ENCODE peak calls at places on chromosomes 4 and X, in six cellular contexts. R, S, G, C, Y and K are unnamed samples.

GRCh38 chr4:80069108-80069836 is 3.8 kb downstream of the ANTXR2 start:
- DNase-seq in S (no peak), R (no peak), G (no peak), Y (no peak), C (peak), K (peak)

GRCh38 chr4:121069419-121069818 is 2.9 kb downstream of the NDNF start:
- DNase-seq in Y (no peak), R (no peak), S (no peak), C (no peak), G (no peak), K (no peak)

GRCh38 chr4:137310593-137311490 is 221.5 kb downstream of the PCDH18 start:
- DNase-seq in G (no peak), Y (no peak), S (no peak), R (no peak), C (peak), K (peak)

GRCh38 chrX:108359811-108360602 is 78.2 kb downstream of the COL4A6 start:
- DNase-seq in C (peak), G (no peak), R (no peak), Y (no peak), S (no peak), K (no peak)

GRCh38 chrX:153640736-153641574 is 6.0 kb upstream of the DUSP9 start:
- DNase-seq in C (no peak), Y (no peak), R (peak), S (no peak), G (no peak), K (no peak)

GRCh38 chr4:10020871-10021676 is at the start of gene SLC2A9:
- DNase-seq in Y (peak), G (peak), C (no peak), R (no peak), S (no peak), K (peak)

GRCh38 chr4:6746721-6747689 is 31.0 kb downstream of the BLOC1S4 start:
- DNase-seq in Y (peak), S (peak), G (peak), C (no peak), R (no peak), K (peak)

GRCh38 chr4:88144866-88145300 is 13.6 kb downstream of the ABCG2 start:
- DNase-seq in G (no peak), C (no peak), Y (no peak), R (no peak), S (no peak), K (no peak)

GRCh38 chr4:126451237-126451885 is 1136.6 kb downstream of the FAT4 start:
- DNase-seq in S (no peak), R (no peak), Y (no peak), G (no peak), C (peak), K (no peak)

GRCh38 chrX:150570512-150570911 is 2.1 kb downstream of the MTM1 start:
- DNase-seq in Y (no peak), R (no peak), S (no peak), C (no peak), G (no peak), K (no peak)

GRCh38 chrX:150084474-150085229 is 146.4 kb upstream of the EOLA2 start:
- DNase-seq in Y (no peak), G (no peak), R (no peak), C (peak), S (no peak), K (peak)

GRCh38 chr4:2443986-2444740 is 24.7 kb upstream of the RNF4 start:
- DNase-seq in Y (no peak), R (no peak), C (no peak), S (no peak), G (no peak), K (no peak)

GRCh38 chr4:85496146-85496849 is 21.3 kb downstream of the ARHGAP24 start:
- DNase-seq in R (no peak), S (no peak), C (no peak), Y (no peak), G (no peak), K (peak)

GRCh38 chr4:6225469-6225868 is 25.1 kb upstream of the JAKMIP1 start:
- DNase-seq in R (peak), S (no peak), C (peak), G (no peak), Y (peak), K (peak)

GRCh38 chr4:7191546-7192251 is 639 bp upstream of the SORCS2 start:
- DNase-seq in Y (no peak), R (no peak), G (no peak), S (no peak), C (no peak), K (no peak)

GRCh38 chrX:150870487-150871340 is 27.8 kb downstream of the CD99L2 start:
- DNase-seq in R (no peak), Y (no peak), S (no peak), G (no peak), C (peak), K (no peak)

GRCh38 chr4:38856524-38857337 is at the start of gene TLR6:
- DNase-seq in S (no peak), R (peak), C (peak), G (no peak), Y (peak), K (peak)

GRCh38 chr4:37243722-37244582 is 591 bp upstream of the NWD2 start:
- DNase-seq in S (peak), R (peak), Y (peak), G (no peak), C (no peak), K (no peak)

GRCh38 chr4:79862842-79863241 is 210.2 kb downstream of the ANTXR2 start:
- DNase-seq in C (no peak), Y (no peak), G (no peak), R (no peak), S (no peak), K (no peak)

GRCh38 chr4:7557447-7557846 is 122.7 kb upstream of the PSAPL1 start:
- DNase-seq in S (no peak), C (peak), Y (no peak), R (no peak), G (no peak), K (peak)

GRCh38 chr4:128635939-128636551 is 173.5 kb upstream of the JADE1 start:
- DNase-seq in R (no peak), C (no peak), S (no peak), G (no peak), Y (no peak), K (peak)

GRCh38 chr4:149347139-149347538 is 468.5 kb downstream of the IQCM start:
- DNase-seq in R (no peak), Y (no peak), C (peak), G (no peak), S (no peak), K (peak)

GRCh38 chrX:989959-990510 is 222.4 kb downstream of the CRLF2 start:
- DNase-seq in S (peak), G (peak), C (peak), R (no peak), Y (peak), K (peak)

GRCh38 chr4:64417974-64418373 is 8.7 kb upstream of the TECRL start:
- DNase-seq in C (no peak), Y (no peak), G (no peak), S (no peak), R (no peak), K (no peak)

GRCh38 chr4:98890698-98891097 is 38.2 kb downstream of the EIF4E start:
- DNase-seq in G (no peak), C (no peak), Y (no peak), S (no peak), R (no peak), K (peak)

GRCh38 chrX:110286126-110286525 is 31.8 kb downstream of the AMMECR1 start:
- DNase-seq in Y (no peak), C (peak), S (no peak), G (no peak), R (no peak), K (peak)

GRCh38 chrX:44733931-44734330 is 109.9 kb upstream of the DUSP21 start:
- DNase-seq in S (no peak), C (peak), G (no peak), R (no peak), Y (no peak), K (no peak)

GRCh38 chr4:77153016-77153415 is 4.0 kb upstream of the CCNG2 start:
- DNase-seq in S (no peak), R (no peak), C (no peak), Y (no peak), G (no peak), K (no peak)

GRCh38 chr4:123408471-123409084 is 12.0 kb downstream of the SPRY1 start:
- DNase-seq in R (peak), Y (no peak), C (no peak), S (no peak), G (no peak), K (peak)

GRCh38 chrX:113412106-113412505 is 571.5 kb upstream of the AMOT start:
- DNase-seq in C (no peak), G (no peak), S (no peak), Y (no peak), R (no peak), K (no peak)
- H3K4me3 ChIP-seq in C (no peak), G (no peak), S (no peak), Y (no peak), R (no peak), K (no peak)

GRCh38 chr4:163400911-163401310 is 57.2 kb downstream of the NPY5R start:
- DNase-seq in S (no peak), R (no peak), C (no peak), Y (no peak), G (no peak), K (no peak)

GRCh38 chr4:163404570-163404969 is 60.9 kb downstream of the NPY5R start:
- DNase-seq in C (no peak), G (no peak), S (no peak), Y (peak), R (no peak), K (peak)

GRCh38 chr4:163398238-163398637 is 54.5 kb downstream of the NPY5R start:
- DNase-seq in S (no peak), C (no peak), Y (no peak), G (no peak), R (no peak), K (no peak)

GRCh38 chr4:163404080-163404479 is 60.4 kb downstream of the NPY5R start:
- DNase-seq in G (no peak), Y (no peak), C (no peak), R (no peak), S (no peak), K (no peak)
- H3K4me3 ChIP-seq in G (peak), Y (no peak), C (no peak), R (no peak), S (no peak), K (no peak)

DNA sequence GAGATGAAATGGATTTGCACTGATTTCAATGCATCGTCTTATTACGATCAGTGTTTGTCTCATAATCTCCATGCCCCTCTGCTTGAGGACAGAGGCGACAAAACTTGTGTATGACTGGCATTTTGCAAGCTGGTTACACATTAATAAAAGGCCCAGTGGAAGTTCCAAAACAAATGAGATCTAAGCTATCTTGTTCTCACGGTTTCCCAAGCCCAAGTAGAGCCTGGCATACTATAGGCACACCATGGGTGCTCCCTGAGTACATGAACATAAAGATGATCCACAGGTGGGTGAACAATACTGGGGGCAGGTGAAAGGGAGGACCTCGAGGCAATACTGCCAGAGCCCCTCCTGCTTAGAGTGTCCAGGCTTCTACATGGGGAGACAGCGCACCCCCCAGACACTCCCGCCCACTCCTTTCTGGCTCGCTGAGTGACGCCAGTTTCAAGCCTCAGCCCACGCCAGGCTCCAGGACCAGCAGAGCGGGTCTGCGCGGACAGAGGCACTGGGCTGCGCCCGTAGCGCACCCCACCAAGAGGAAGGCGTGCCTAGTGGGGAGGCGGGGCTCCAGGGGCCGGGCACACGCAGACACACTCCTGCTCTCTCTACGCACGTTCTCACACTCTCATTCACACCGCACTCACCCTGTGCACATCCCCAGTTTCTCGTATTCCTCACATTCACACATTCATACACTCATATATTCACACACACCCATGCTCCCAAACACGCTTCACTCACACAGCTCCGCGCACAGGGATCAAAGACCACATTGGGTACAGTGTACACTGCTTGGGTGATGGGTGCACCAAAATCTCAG is 8.9 kb upstream of the GSX2 start:
- DNase-seq in C (peak), Y (peak), R (peak), S (peak), G (peak), K (peak)
- H3K4me3 ChIP-seq in C (peak), Y (no peak), R (peak), S (peak), G (peak), K (peak)

GRCh38 chrX:119398587-119398973 is 556 bp upstream of the SLC25A43 start:
- DNase-seq in G (no peak), Y (peak), C (no peak), S (no peak), R (no peak), K (peak)
- H3K4me3 ChIP-seq in G (peak), Y (no peak), C (peak), S (peak), R (peak), K (peak)

DNA sequence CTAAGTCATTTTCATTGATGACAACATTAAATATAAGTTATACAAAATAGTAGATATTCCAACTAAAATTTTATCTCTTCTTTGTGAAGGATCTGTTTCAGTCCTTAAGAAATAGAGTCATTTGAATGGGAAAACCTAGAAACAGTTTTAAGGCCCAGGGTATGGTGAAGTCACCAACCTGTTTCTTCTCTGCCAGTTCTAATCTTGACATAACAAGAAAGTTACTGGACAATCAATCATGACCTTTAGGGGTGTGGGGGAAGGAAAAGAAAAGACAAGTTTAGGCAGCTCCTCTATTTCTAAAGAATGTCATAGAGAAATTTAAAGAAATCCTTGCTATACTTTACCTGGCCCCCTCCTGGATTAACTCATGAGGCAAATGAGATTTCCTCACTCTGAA is 426.0 kb downstream of the RPA4 start:
- DNase-seq in R (no peak), Y (no peak), G (no peak), S (no peak), C (no peak), K (no peak)
- H3K4me3 ChIP-seq in R (peak), Y (no peak), G (no peak), S (no peak), C (no peak), K (no peak)

GRCh38 chrX:39899059-39899458 is 198.7 kb downstream of the BCOR start:
- DNase-seq in G (no peak), C (no peak), R (no peak), S (no peak), Y (no peak), K (no peak)
- H3K4me3 ChIP-seq in G (no peak), C (no peak), R (no peak), S (no peak), Y (no peak), K (no peak)